ENCODE peak calls at places on chromosomes 12 and 14, in nine cellular contexts. K is tibial artery, S is neural crest cell, G is fibroblast of mammary gland, W is PC-3, M is coronary artery, X is endothelial cell, A is choroid plexus epithelial cell, N is A549. O is an unnamed sample.

GRCh38 chr14:88825503-88825902 is 1.1 kb downstream of the TTC8 start:
- DNase-seq in K (no peak), S (no peak), G (no peak), W (no peak), M (no peak), X (no peak), A (no peak), N (no peak), O (no peak)

GRCh38 chr14:49946320-49947141 is 53.6 kb downstream of the ARF6 start:
- DNase-seq in K (peak), S (no peak), G (peak), W (peak), M (no peak), X (no peak), A (peak), N (peak), O (no peak)

GRCh38 chr14:65095633-65096205 is 6.6 kb downstream of the MAX start:
- DNase-seq in K (peak), S (no peak), G (peak), W (no peak), M (no peak), X (no peak), A (peak), N (no peak), O (no peak)

GRCh38 chr12:57475271-57476161 is 4.2 kb downstream of the ARHGAP9 start:
- DNase-seq in K (no peak), S (no peak), G (peak), W (no peak), M (no peak), X (peak), A (peak), N (no peak), O (peak)

GRCh38 chr12:10716704-10717315 is 6.3 kb downstream of the YBX3 start:
- DNase-seq in K (peak), S (no peak), G (peak), W (peak), M (peak), X (peak), A (peak), N (peak), O (peak)

GRCh38 chr12:107605293-107605692 is 80.3 kb upstream of the PWP1 start:
- DNase-seq in K (no peak), S (no peak), G (no peak), W (no peak), M (no peak), X (no peak), A (no peak), N (no peak), O (peak)

GRCh38 chr12:126156806-126157574 is 1091.8 kb downstream of the AACS start:
- DNase-seq in K (no peak), S (no peak), G (no peak), W (no peak), M (no peak), X (no peak), A (no peak), N (no peak), O (peak)

GRCh38 chr12:105860556-105861207 is 278.1 kb downstream of the NUAK1 start:
- DNase-seq in K (no peak), S (no peak), G (no peak), W (peak), M (no peak), X (no peak), A (no peak), N (peak), O (peak)

GRCh38 chr14:75258079-75258802 is 20.4 kb upstream of the FOS start:
- DNase-seq in K (peak), S (no peak), G (peak), W (no peak), M (peak), X (no peak), A (peak), N (no peak), O (no peak)

GRCh38 chr12:105357162-105357691 is 26.7 kb downstream of the C12orf75 start:
- DNase-seq in K (no peak), S (no peak), G (peak), W (peak), M (no peak), X (no peak), A (peak), N (peak), O (no peak)

GRCh38 chr12:59191372-59191771 is 271.1 kb upstream of the LRIG3 start:
- DNase-seq in K (no peak), S (no peak), G (no peak), W (peak), M (no peak), X (no peak), A (no peak), N (no peak), O (no peak)

GRCh38 chr12:68769941-68770340 is 24.0 kb downstream of the SLC35E3 start:
- DNase-seq in K (no peak), S (no peak), G (no peak), W (no peak), M (no peak), X (no peak), A (no peak), N (no peak), O (no peak)

GRCh38 chr12:94055528-94055927 is 92.8 kb upstream of the PLXNC1 start:
- DNase-seq in K (no peak), S (no peak), G (no peak), W (no peak), M (no peak), X (no peak), A (no peak), N (no peak), O (no peak)

GRCh38 chr14:77603654-77604270 is 12.7 kb downstream of the SPTLC2 start:
- DNase-seq in K (no peak), S (no peak), G (peak), W (peak), M (no peak), X (no peak), A (no peak), N (peak), O (no peak)

GRCh38 chr14:79670811-79671210 is 540.5 kb downstream of the DIO2 start:
- DNase-seq in K (no peak), S (no peak), G (no peak), W (no peak), M (no peak), X (no peak), A (no peak), N (no peak), O (no peak)

GRCh38 chr14:105453847-105454246 is 20.8 kb upstream of the CRIP2 start:
- DNase-seq in K (no peak), S (no peak), G (no peak), W (no peak), M (no peak), X (no peak), A (no peak), N (no peak), O (no peak)

GRCh38 chr14:23423657-23424056 is 11.8 kb downstream of the MYH7 start:
- DNase-seq in K (no peak), S (no peak), G (no peak), W (no peak), M (no peak), X (no peak), A (no peak), N (no peak), O (no peak)

GRCh38 chr12:62250671-62251608 is 9.3 kb upstream of the USP15 start:
- DNase-seq in K (no peak), S (no peak), G (peak), W (no peak), M (no peak), X (no peak), A (peak), N (no peak), O (no peak)

GRCh38 chr12:126874427-126875026 is 1392.4 kb upstream of the TMEM132C start:
- DNase-seq in K (no peak), S (peak), G (peak), W (peak), M (no peak), X (peak), A (peak), N (peak), O (peak)

GRCh38 chr12:120115692-120116442 is 686 bp downstream of the RAB35 start:
- DNase-seq in K (no peak), S (peak), G (peak), W (peak), M (no peak), X (peak), A (peak), N (peak), O (peak)

GRCh38 chr12:107704056-107704455 is 18.5 kb downstream of the PWP1 start:
- DNase-seq in K (no peak), S (no peak), G (no peak), W (no peak), M (no peak), X (no peak), A (peak), N (no peak), O (no peak)

GRCh38 chr14:65131176-65131765 is 29.0 kb upstream of the MAX start:
- DNase-seq in K (no peak), S (no peak), G (peak), W (peak), M (no peak), X (no peak), A (peak), N (peak), O (no peak)

DNA sequence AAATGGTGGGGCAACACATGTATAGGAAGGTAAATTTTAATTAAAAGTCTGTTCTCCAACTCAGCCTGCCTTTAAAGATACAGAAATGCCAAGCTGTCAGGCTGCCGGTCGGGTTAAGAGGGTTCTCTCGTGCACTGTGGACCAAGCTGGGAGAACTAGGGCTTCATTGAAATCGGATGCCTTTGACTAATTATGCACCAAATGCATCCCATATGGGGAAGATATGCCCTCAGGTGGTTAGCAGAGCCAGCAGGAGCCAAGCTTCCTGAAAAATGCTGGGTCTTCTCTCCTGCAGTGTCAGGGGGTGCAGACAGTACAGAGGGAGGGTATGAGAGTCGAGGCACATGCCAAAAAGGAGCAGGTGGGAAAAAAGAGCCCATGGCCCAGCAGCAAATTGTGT is 236.1 kb downstream of the CACNA1C start:
- DNase-seq in K (no peak), S (no peak), G (no peak), W (no peak), M (peak), X (no peak), A (no peak), N (no peak), O (no peak)
- TF ChIP-seq CTCF in K (no peak), S (no peak), G (no peak), W (no peak), M (no peak), X (no peak), A (no peak), N (no peak), O (no peak)

DNA sequence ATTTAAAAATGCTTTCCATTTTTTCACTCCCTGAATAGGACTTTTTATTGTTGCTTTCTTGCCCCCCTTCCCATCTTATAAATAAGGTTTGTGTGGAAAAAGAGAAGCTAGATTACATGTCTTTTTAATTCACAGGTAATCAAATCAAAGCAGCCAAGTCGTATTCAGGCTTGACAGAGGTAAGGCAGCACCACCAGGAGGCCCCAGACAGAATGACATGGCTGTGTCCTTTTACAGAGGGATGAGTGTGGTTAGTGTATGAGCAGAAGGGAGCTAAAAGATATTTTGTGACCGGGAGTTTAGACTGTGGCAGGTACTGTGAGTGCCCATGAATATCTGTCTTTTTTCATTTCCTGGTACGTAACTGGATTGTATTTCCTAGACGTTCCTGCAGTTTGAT is 596.1 kb downstream of the ETNK1 start:
- DNase-seq in K (no peak), S (no peak), G (peak), W (peak), M (no peak), X (peak), A (peak), N (no peak), O (peak)
- TF ChIP-seq CTCF in K (no peak), S (peak), G (peak), W (peak), M (no peak), X (no peak), A (peak), N (no peak), O (peak)

GRCh38 chr12:168201-168600 is 45.8 kb downstream of the SLC6A12 start:
- DNase-seq in K (no peak), S (no peak), G (no peak), W (no peak), M (no peak), X (no peak), A (no peak), N (no peak), O (no peak)

GRCh38 chr12:170361-171225 is 43.4 kb downstream of the SLC6A12 start:
- DNase-seq in K (no peak), S (no peak), G (no peak), W (no peak), M (no peak), X (no peak), A (no peak), N (no peak), O (no peak)

GRCh38 chr12:171276-171675 is 42.7 kb downstream of the SLC6A12 start:
- DNase-seq in K (no peak), S (no peak), G (no peak), W (no peak), M (no peak), X (no peak), A (no peak), N (no peak), O (no peak)

GRCh38 chr12:168763-169525 is 45.0 kb downstream of the SLC6A12 start:
- DNase-seq in K (no peak), S (no peak), G (no peak), W (no peak), M (no peak), X (no peak), A (peak), N (no peak), O (peak)

DNA sequence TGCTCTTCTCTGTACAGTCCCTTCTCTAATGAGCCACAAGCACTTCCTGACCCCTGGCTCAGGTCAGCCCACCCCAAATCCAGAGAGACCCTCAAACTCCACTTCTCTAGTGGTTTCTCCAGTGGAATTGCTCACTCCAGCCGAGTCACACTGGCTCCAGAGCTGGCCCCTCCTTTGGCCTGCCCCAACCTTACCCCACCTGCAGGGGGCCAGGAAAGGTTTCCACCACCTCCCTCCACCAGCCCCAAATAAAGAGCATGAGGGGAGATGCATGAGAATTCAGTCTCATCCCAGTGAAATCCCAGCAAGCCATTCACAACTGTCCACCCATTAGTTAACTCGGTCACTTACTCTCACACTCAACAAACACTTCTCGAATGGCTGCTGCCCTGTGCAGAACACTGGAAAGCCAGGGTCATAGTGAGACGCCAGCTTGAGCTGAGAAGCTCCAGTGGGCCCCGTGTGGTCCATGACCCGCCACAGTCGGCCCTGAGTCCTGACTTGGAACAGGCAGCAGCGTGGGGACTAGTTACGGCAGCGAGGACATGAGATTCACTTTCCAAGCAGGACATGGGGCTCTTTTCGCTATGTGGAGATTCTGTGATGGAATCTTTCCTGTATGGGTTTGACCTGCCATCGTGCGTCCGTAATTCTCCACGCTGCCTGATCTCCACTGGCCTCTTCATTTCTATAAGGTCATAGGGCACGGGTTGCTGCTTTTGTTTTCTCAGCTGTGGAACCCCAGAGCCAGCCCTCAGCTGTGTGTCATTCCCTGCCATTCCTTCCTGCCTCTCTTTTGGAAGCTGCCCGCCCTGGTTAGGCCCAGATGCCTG is 44.2 kb downstream of the SLC6A12 start:
- DNase-seq in K (no peak), S (no peak), G (no peak), W (no peak), M (no peak), X (peak), A (peak), N (no peak), O (no peak)
- TF ChIP-seq CTCF in K (no peak), S (peak), G (no peak), W (peak), M (no peak), X (peak), A (peak), N (no peak), O (peak)

GRCh38 chr14:101083564-101084435 is 180.3 kb upstream of the RTL1 start:
- DNase-seq in K (no peak), S (no peak), G (no peak), W (peak), M (peak), X (no peak), A (no peak), N (peak), O (peak)
- TF ChIP-seq CTCF in K (no peak), S (peak), G (peak), W (peak), M (no peak), X (no peak), A (peak), N (no peak), O (peak)

GRCh38 chr12:91109148-91109564 is 2.1 kb downstream of the LUM start:
- DNase-seq in K (peak), S (peak), G (peak), W (peak), M (no peak), X (peak), A (peak), N (peak), O (peak)
- TF ChIP-seq CTCF in K (peak), S (peak), G (peak), W (peak), M (no peak), X (peak), A (peak), N (peak), O (peak)

GRCh38 chr12:8629486-8630033 is 16.9 kb upstream of the AICDA start:
- DNase-seq in K (no peak), S (no peak), G (peak), W (no peak), M (peak), X (no peak), A (peak), N (peak), O (no peak)

GRCh38 chr12:8630131-8630530 is 17.5 kb upstream of the AICDA start:
- DNase-seq in K (no peak), S (no peak), G (no peak), W (no peak), M (no peak), X (no peak), A (no peak), N (no peak), O (no peak)

DNA sequence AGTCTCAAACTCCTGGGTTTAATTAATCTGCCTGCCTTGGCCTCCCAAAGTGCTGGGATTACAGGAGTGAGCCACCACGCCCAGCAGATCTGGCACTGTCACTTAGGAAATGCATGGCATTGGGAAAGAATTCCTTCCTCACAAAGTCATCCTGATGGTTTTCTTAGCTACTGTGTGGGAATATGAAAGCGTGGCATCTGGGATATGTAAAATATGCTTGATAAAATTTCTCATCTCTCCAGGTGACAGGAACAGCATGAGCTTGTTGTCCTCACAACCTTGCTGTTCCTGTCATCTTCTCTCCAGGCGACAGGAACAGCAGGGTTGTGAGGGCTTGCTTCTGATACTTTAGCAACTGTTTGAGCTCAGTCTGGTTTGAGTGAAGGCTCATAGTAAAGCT is 16.1 kb upstream of the AICDA start:
- DNase-seq in K (no peak), S (no peak), G (no peak), W (no peak), M (no peak), X (no peak), A (no peak), N (no peak), O (peak)
- TF ChIP-seq CTCF in K (no peak), S (no peak), G (no peak), W (no peak), M (no peak), X (no peak), A (no peak), N (no peak), O (no peak)